ENCODE peak calls at places on chromosomes 1 and 21, in five cellular contexts. K is OCI-LY7, M is psoas muscle, Q is right lobe of liver, A is fibroblast of lung. L is an unnamed sample. For H3K36me3, the result is how much of the 10 kb centered on the place peaks cover.

GRCh38 chr21:38839683-38840286 is 34.1 kb downstream of the ETS2 start:
- DNase-seq in A (peak), M (no peak), Q (no peak), K (no peak), L (peak)

GRCh38 chr1:21539933-21540332 is 30.7 kb downstream of the ALPL start:
- DNase-seq in Q (peak), K (no peak), M (no peak), A (peak), L (no peak)

GRCh38 chr21:38984982-38985422 is 179.3 kb downstream of the ETS2 start:
- DNase-seq in M (no peak), A (peak), K (no peak), Q (no peak), L (peak)

GRCh38 chr1:168469690-168470089 is 74.1 kb downstream of the XCL2 start:
- DNase-seq in A (peak), Q (peak), M (peak), K (no peak), L (peak)

GRCh38 chr1:154479764-154480421 is 22.1 kb upstream of the TDRD10 start:
- DNase-seq in A (peak), Q (peak), M (no peak), K (peak), L (peak)

GRCh38 chr1:228017356-228018124 is 10.7 kb downstream of the WNT3A start:
- DNase-seq in A (no peak), K (no peak), M (no peak), Q (peak), L (no peak)

GRCh38 chr21:40054403-40054802 is 187.2 kb downstream of the PCP4 start:
- DNase-seq in K (no peak), A (peak), M (no peak), Q (no peak), L (no peak)

GRCh38 chr1:17167783-17168479 is 37.0 kb upstream of the PADI1 start:
- DNase-seq in Q (no peak), A (peak), M (no peak), K (no peak), L (peak)

GRCh38 chr1:224884428-224884827 is 45.0 kb upstream of the DNAH14 start:
- DNase-seq in M (no peak), A (peak), K (no peak), Q (no peak), L (no peak)

GRCh38 chr1:76433528-76433927 is 359.0 kb downstream of the ST6GALNAC3 start:
- DNase-seq in A (peak), M (no peak), Q (no peak), K (no peak), L (no peak)

GRCh38 chr1:58839871-58840835 is 56.3 kb upstream of the JUN start:
- DNase-seq in A (peak), K (no peak), M (no peak), Q (no peak), L (peak)

GRCh38 chr1:50603274-50604271 is 180.3 kb upstream of the DMRTA2 start:
- DNase-seq in K (no peak), M (no peak), A (peak), Q (no peak), L (peak)

GRCh38 chr1:36565576-36566501 is 83.1 kb upstream of the CSF3R start:
- DNase-seq in M (no peak), A (no peak), Q (peak), K (no peak), L (no peak)

GRCh38 chr1:10980094-10980577 is 32.3 kb upstream of the TARDBP start:
- DNase-seq in M (peak), A (peak), K (no peak), Q (peak), L (no peak)

GRCh38 chr1:109239580-109240068 is 9.7 kb upstream of the CELSR2 start:
- DNase-seq in Q (peak), M (no peak), A (peak), K (peak), L (no peak)

GRCh38 chr1:67463298-67463960 is 33.2 kb upstream of the SERBP1 start:
- DNase-seq in A (no peak), M (no peak), Q (no peak), K (no peak), L (no peak)

GRCh38 chr1:51902456-51902855 is 23.9 kb upstream of the NRDC start:
- DNase-seq in K (no peak), Q (no peak), M (no peak), A (no peak), L (no peak)

GRCh38 chr21:40381111-40381510 is 465.8 kb downstream of the DSCAM start:
- DNase-seq in A (no peak), Q (no peak), K (no peak), M (no peak), L (no peak)

GRCh38 chr1:6423321-6423999 is 1.1 kb upstream of the ESPN start:
- DNase-seq in M (no peak), Q (peak), K (peak), A (peak), L (no peak)

GRCh38 chr21:39033878-39034589 is 149.2 kb downstream of the PSMG1 start:
- DNase-seq in A (no peak), M (no peak), K (no peak), Q (peak), L (no peak)

GRCh38 chr1:43536864-43537358 is 6.2 kb downstream of the PTPRF start:
- DNase-seq in M (no peak), Q (no peak), K (no peak), A (no peak), L (no peak)

GRCh38 chr1:202013601-202014000 is 3.2 kb downstream of the ELF3 start:
- DNase-seq in M (no peak), A (no peak), Q (no peak), K (no peak), L (no peak)

GRCh38 chr1:62045579-62045978 is 149.1 kb upstream of the L1TD1 start:
- DNase-seq in K (no peak), A (peak), Q (no peak), M (no peak), L (no peak)

GRCh38 chr1:205255941-205256780 is 28.4 kb downstream of the TMCC2 start:
- DNase-seq in Q (peak), A (peak), M (peak), K (peak), L (no peak)

GRCh38 chr1:3070304-3070653 is 1.3 kb downstream of the PRDM16 start:
- DNase-seq in Q (no peak), M (peak), A (peak), K (no peak), L (no peak)

GRCh38 chr1:50979964-50980363 is 9.9 kb downstream of the CDKN2C start:
- DNase-seq in A (no peak), K (no peak), Q (no peak), M (no peak), L (no peak)

GRCh38 chr1:9906466-9906865 is 3.6 kb downstream of the CTNNBIP1 start:
- DNase-seq in K (no peak), M (no peak), A (no peak), Q (no peak), L (no peak)

GRCh38 chr1:232130815-232131474 is 499.0 kb downstream of the SIPA1L2 start:
- DNase-seq in K (no peak), M (no peak), A (no peak), Q (no peak), L (no peak)
- H3K4me3 ChIP-seq in K (no peak), M (no peak), A (no peak), Q (no peak), L (no peak)

GRCh38 chr1:16147615-16147926 is 8.3 kb downstream of the EPHA2 start:
- DNase-seq in Q (no peak), K (no peak), M (no peak), A (no peak), L (no peak)

GRCh38 chr1:16145988-16146887 is 9.6 kb downstream of the EPHA2 start:
- DNase-seq in K (no peak), Q (peak), A (peak), M (peak), L (no peak)

GRCh38 chr1:16145030-16145987 is 10.6 kb downstream of the EPHA2 start:
- DNase-seq in K (no peak), M (peak), Q (peak), A (peak), L (no peak)

GRCh38 chr1:16148329-16149092 is 7.4 kb downstream of the EPHA2 start:
- DNase-seq in K (no peak), M (no peak), Q (no peak), A (no peak), L (no peak)

GRCh38 chr1:16146888-16147614 is 8.8 kb downstream of the EPHA2 start:
- DNase-seq in M (no peak), K (no peak), A (peak), Q (no peak), L (no peak)
- H3K36me3 ChIP-seq in M (under half), K (under half), A (under half), Q (under half), L (under half)

GRCh38 chr1:29255134-29255666 is 18.9 kb downstream of the PTPRU start:
- DNase-seq in M (no peak), Q (no peak), A (no peak), K (no peak), L (no peak)

GRCh38 chr1:29256395-29256794 is 20.1 kb downstream of the PTPRU start:
- DNase-seq in A (no peak), K (peak), M (no peak), Q (no peak), L (no peak)

GRCh38 chr1:29258189-29258973 is 22.1 kb downstream of the PTPRU start:
- DNase-seq in M (no peak), K (no peak), A (no peak), Q (peak), L (no peak)

GRCh38 chr1:29258974-29259801 is 22.9 kb downstream of the PTPRU start:
- DNase-seq in M (no peak), A (no peak), K (no peak), Q (peak), L (no peak)

DNA sequence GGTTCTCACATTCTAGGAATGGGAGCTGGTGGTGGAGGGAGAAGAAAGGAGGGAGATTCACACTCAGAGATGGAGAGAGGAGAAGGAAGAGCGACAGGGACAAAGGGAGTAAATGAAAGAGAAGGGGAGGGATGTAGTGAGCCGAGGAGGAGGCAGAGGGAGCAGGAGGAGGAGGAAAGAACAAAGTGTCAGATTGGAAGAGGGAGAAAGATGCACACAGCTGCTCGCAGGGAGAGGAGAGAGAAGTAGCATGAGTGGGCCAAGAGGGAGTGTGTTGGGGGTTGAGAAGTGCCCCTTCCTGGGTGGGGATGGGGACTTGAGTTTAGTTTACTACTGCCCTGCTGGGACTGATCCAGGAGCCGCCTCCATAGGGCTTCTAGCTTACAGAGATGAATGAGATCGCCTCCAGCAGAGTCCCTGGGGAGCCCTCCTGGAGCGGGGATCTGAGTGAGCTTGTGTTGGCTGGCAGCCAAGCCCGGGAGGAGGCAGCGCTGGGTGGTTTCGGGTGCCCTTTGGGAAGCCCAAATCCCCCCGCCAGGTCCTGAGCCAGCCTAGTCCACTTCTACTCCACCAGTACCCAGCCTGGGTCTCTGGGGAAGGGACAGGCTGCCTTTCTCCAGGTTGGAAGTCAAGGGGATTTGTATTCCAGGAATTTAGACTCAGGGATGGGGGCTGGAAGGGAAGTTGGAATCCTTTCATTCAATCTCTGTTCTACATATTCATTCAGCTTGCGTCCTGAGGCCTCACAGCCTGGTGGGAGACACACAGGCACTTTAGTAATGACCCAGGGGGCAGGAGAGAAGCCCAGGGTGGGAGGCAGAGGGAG is 20.9 kb downstream of the PTPRU start:
- DNase-seq in M (no peak), Q (no peak), A (peak), K (no peak), L (no peak)
- TF ChIP-seq CTCF in M (no peak), Q (no peak), A (peak), K (no peak), L (no peak)

GRCh38 chr21:42674351-42674940 is 21.0 kb downstream of the PDE9A start:
- DNase-seq in Q (no peak), A (no peak), M (peak), K (no peak), L (no peak)
- H3K4me3 ChIP-seq in Q (no peak), A (peak), M (peak), K (no peak), L (no peak)

GRCh38 chr1:37701051-37701450 is 8.7 kb downstream of the CDCA8 start:
- DNase-seq in A (no peak), K (no peak), M (no peak), Q (no peak), L (no peak)
- H3K36me3 ChIP-seq in A (under half), K (half or more), M (under half), Q (under half), L (under half)

GRCh38 chr1:233586301-233586700 is 27.6 kb upstream of the KCNK1 start:
- DNase-seq in M (no peak), A (no peak), Q (no peak), K (no peak), L (no peak)
- TF ChIP-seq CTCF in M (no peak), A (no peak), Q (no peak), K (no peak), L (no peak)

DNA sequence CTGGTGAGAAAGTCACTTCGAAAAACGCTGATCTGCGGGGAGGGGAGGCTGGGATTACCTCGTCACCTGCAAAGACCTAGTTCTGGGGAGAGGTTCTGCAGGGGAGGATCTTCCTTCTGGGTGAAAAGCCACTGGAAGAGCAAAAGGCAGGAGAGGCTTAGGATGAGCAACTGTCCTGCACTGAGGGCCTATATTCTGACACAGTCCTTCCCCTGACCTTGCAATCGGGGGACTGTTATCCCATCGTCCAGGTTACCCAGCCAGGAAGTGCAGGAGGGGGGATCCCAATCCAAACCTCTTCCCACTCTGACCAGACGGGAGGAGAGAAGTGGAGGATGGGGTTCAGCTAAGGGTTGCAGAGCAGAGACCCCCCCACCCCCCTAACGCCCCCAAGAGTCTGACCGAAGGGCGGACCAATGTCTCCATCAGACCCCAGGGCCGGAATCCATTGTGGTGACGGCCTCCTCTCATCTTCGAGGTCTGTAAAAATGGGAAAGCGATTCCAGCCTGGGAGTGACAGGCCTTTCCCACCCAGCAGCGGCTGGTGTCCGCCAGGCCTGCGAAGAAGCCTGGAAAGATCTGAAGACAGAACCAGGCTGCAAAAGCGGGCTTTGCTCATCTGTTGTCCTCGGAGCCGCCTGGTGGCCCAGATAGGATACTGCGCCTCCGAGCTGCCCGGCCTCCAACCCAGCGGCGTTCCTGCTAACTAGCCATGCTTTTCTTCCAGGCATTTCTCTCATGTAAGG is 1.6 kb upstream of the DHRS3 start:
- DNase-seq in A (peak), K (peak), Q (peak), M (peak), L (no peak)
- H3K4me3 ChIP-seq in A (peak), K (no peak), Q (peak), M (peak), L (peak)